ENCODE peak calls at places on chromosomes 6 and 20, in eight cellular contexts. One of them, this sample, is unnamed. For H3K4me1 and H3K9me3, the result is how much of the 10 kb centered on the place peaks cover.

GRCh38 chr6:134186355-134186754 is 131.6 kb downstream of the SGK1 start:
- DNase-seq in HCT116: no peak
- DNase-seq in left ventricle myocardium inferior: no peak
- DNase-seq in GM12878: no peak
- DNase-seq in heart right ventricle: no peak
- DNase-seq in neural progenitor cell: no peak
- DNase-seq in breast epithelium: no peak
- DNase-seq in PC-9: peak
- DNase-seq in this sample: no peak

GRCh38 chr6:39088331-39088730 is 26.7 kb downstream of the SAYSD1 start:
- DNase-seq in HCT116: no peak
- DNase-seq in left ventricle myocardium inferior: peak
- DNase-seq in GM12878: no peak
- DNase-seq in heart right ventricle: no peak
- DNase-seq in neural progenitor cell: peak
- DNase-seq in breast epithelium: no peak
- DNase-seq in PC-9: peak
- DNase-seq in this sample: peak

GRCh38 chr6:76701610-76702009 is 629.1 kb upstream of the IMPG1 start:
- DNase-seq in HCT116: no peak
- DNase-seq in left ventricle myocardium inferior: no peak
- DNase-seq in GM12878: no peak
- DNase-seq in heart right ventricle: no peak
- DNase-seq in neural progenitor cell: no peak
- DNase-seq in breast epithelium: no peak
- DNase-seq in PC-9: no peak
- DNase-seq in this sample: no peak

GRCh38 chr6:69631552-69632346 is 165.1 kb downstream of the LMBRD1 start:
- DNase-seq in HCT116: no peak
- DNase-seq in left ventricle myocardium inferior: no peak
- DNase-seq in GM12878: no peak
- DNase-seq in heart right ventricle: no peak
- DNase-seq in neural progenitor cell: peak
- DNase-seq in breast epithelium: no peak
- DNase-seq in PC-9: no peak
- DNase-seq in this sample: no peak

GRCh38 chr6:156943816-156944215 is 166.6 kb downstream of the ARID1B start:
- DNase-seq in HCT116: no peak
- DNase-seq in left ventricle myocardium inferior: no peak
- DNase-seq in GM12878: no peak
- DNase-seq in heart right ventricle: no peak
- DNase-seq in neural progenitor cell: no peak
- DNase-seq in breast epithelium: no peak
- DNase-seq in PC-9: no peak
- DNase-seq in this sample: no peak

GRCh38 chr20:51631011-51631950 is 88.8 kb upstream of the NFATC2 start:
- DNase-seq in HCT116: peak
- DNase-seq in left ventricle myocardium inferior: peak
- DNase-seq in GM12878: no peak
- DNase-seq in heart right ventricle: peak
- DNase-seq in neural progenitor cell: no peak
- DNase-seq in breast epithelium: no peak
- DNase-seq in PC-9: peak
- DNase-seq in this sample: no peak

GRCh38 chr6:130602151-130602770 is 224.9 kb upstream of the SMLR1 start:
- DNase-seq in HCT116: peak
- DNase-seq in left ventricle myocardium inferior: no peak
- DNase-seq in GM12878: no peak
- DNase-seq in heart right ventricle: no peak
- DNase-seq in neural progenitor cell: no peak
- DNase-seq in breast epithelium: no peak
- DNase-seq in PC-9: peak
- DNase-seq in this sample: no peak

GRCh38 chr20:34268851-34269668 is 27.8 kb downstream of the ASIP start:
- DNase-seq in HCT116: no peak
- DNase-seq in left ventricle myocardium inferior: peak
- DNase-seq in GM12878: no peak
- DNase-seq in heart right ventricle: peak
- DNase-seq in neural progenitor cell: peak
- DNase-seq in breast epithelium: no peak
- DNase-seq in PC-9: no peak
- DNase-seq in this sample: peak

GRCh38 chr20:10309326-10309725 is 90.7 kb downstream of the SNAP25 start:
- DNase-seq in HCT116: no peak
- DNase-seq in left ventricle myocardium inferior: no peak
- DNase-seq in GM12878: no peak
- DNase-seq in heart right ventricle: no peak
- DNase-seq in neural progenitor cell: no peak
- DNase-seq in breast epithelium: no peak
- DNase-seq in PC-9: peak
- DNase-seq in this sample: no peak

GRCh38 chr20:60137657-60138245 is 179.5 kb downstream of the CDH26 start:
- DNase-seq in HCT116: peak
- DNase-seq in left ventricle myocardium inferior: no peak
- DNase-seq in GM12878: no peak
- DNase-seq in heart right ventricle: no peak
- DNase-seq in neural progenitor cell: peak
- DNase-seq in breast epithelium: no peak
- DNase-seq in PC-9: no peak
- DNase-seq in this sample: peak

GRCh38 chr20:59421920-59422637 is 121.7 kb downstream of the EDN3 start:
- DNase-seq in HCT116: no peak
- DNase-seq in left ventricle myocardium inferior: no peak
- DNase-seq in GM12878: no peak
- DNase-seq in heart right ventricle: no peak
- DNase-seq in neural progenitor cell: no peak
- DNase-seq in breast epithelium: no peak
- DNase-seq in PC-9: no peak
- DNase-seq in this sample: no peak

GRCh38 chr20:43919686-43920403 is 5.2 kb downstream of the TOX2 start:
- DNase-seq in HCT116: no peak
- DNase-seq in left ventricle myocardium inferior: no peak
- DNase-seq in GM12878: no peak
- DNase-seq in heart right ventricle: no peak
- DNase-seq in neural progenitor cell: no peak
- DNase-seq in breast epithelium: no peak
- DNase-seq in PC-9: no peak
- DNase-seq in this sample: no peak
- TF ChIP-seq CTCF in HCT116: no peak
- TF ChIP-seq CTCF in left ventricle myocardium inferior: no peak
- TF ChIP-seq CTCF in GM12878: no peak
- TF ChIP-seq CTCF in heart right ventricle: no peak
- TF ChIP-seq CTCF in neural progenitor cell: no peak
- TF ChIP-seq CTCF in breast epithelium: no peak
- TF ChIP-seq CTCF in PC-9: no peak
- TF ChIP-seq CTCF in this sample: no peak

GRCh38 chr20:5221078-5221430 is 94.2 kb downstream of the CDS2 start:
- DNase-seq in HCT116: no peak
- DNase-seq in left ventricle myocardium inferior: no peak
- DNase-seq in GM12878: no peak
- DNase-seq in heart right ventricle: no peak
- DNase-seq in neural progenitor cell: no peak
- DNase-seq in breast epithelium: no peak
- DNase-seq in PC-9: no peak
- DNase-seq in this sample: no peak
- H3K4me1 ChIP-seq in HCT116: under half
- H3K4me1 ChIP-seq in left ventricle myocardium inferior: under half
- H3K4me1 ChIP-seq in GM12878: under half
- H3K4me1 ChIP-seq in heart right ventricle: under half
- H3K4me1 ChIP-seq in neural progenitor cell: under half
- H3K4me1 ChIP-seq in breast epithelium: under half
- H3K4me1 ChIP-seq in PC-9: under half
- H3K4me1 ChIP-seq in this sample: under half

GRCh38 chr6:159467473-159468041 is 225.5 kb downstream of the SOD2 start:
- DNase-seq in HCT116: no peak
- DNase-seq in left ventricle myocardium inferior: no peak
- DNase-seq in GM12878: peak
- DNase-seq in heart right ventricle: no peak
- DNase-seq in neural progenitor cell: no peak
- DNase-seq in breast epithelium: no peak
- DNase-seq in PC-9: no peak
- DNase-seq in this sample: no peak

GRCh38 chr6:159473435-159473834 is 219.6 kb downstream of the SOD2 start:
- DNase-seq in HCT116: no peak
- DNase-seq in left ventricle myocardium inferior: no peak
- DNase-seq in GM12878: no peak
- DNase-seq in heart right ventricle: no peak
- DNase-seq in neural progenitor cell: no peak
- DNase-seq in breast epithelium: no peak
- DNase-seq in PC-9: no peak
- DNase-seq in this sample: no peak

GRCh38 chr6:159469449-159469848 is 223.6 kb downstream of the SOD2 start:
- DNase-seq in HCT116: no peak
- DNase-seq in left ventricle myocardium inferior: no peak
- DNase-seq in GM12878: no peak
- DNase-seq in heart right ventricle: no peak
- DNase-seq in neural progenitor cell: no peak
- DNase-seq in breast epithelium: no peak
- DNase-seq in PC-9: no peak
- DNase-seq in this sample: no peak

GRCh38 chr6:159473844-159474243 is 219.2 kb downstream of the SOD2 start:
- DNase-seq in HCT116: no peak
- DNase-seq in left ventricle myocardium inferior: peak
- DNase-seq in GM12878: no peak
- DNase-seq in heart right ventricle: no peak
- DNase-seq in neural progenitor cell: no peak
- DNase-seq in breast epithelium: no peak
- DNase-seq in PC-9: no peak
- DNase-seq in this sample: no peak

DNA sequence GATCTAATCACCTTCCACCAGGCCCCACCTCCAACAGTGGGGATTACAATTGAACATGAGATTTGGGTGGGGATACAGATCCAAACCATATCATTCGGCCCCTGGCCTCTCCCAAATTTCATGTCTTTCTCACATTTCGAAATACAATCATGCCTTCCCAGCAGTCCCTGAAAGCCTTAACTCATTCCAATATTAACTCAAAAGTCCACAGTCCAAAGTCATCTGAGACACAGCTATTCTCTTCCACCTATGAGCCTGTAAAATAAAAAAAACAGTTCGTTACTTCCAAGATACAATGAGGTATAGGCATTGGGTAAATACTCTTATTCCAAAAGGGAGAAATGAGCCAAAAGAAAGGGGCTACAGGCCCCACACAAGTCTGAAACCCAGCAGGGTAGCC is 222.6 kb downstream of the SOD2 start:
- DNase-seq in HCT116: no peak
- DNase-seq in left ventricle myocardium inferior: no peak
- DNase-seq in GM12878: no peak
- DNase-seq in heart right ventricle: no peak
- DNase-seq in neural progenitor cell: no peak
- DNase-seq in breast epithelium: no peak
- DNase-seq in PC-9: no peak
- DNase-seq in this sample: no peak
- H3K9me3 ChIP-seq in HCT116: under half
- H3K9me3 ChIP-seq in left ventricle myocardium inferior: under half
- H3K9me3 ChIP-seq in GM12878: under half
- H3K9me3 ChIP-seq in heart right ventricle: under half
- H3K9me3 ChIP-seq in neural progenitor cell: under half
- H3K9me3 ChIP-seq in breast epithelium: under half
- H3K9me3 ChIP-seq in PC-9: under half
- H3K9me3 ChIP-seq in this sample: under half

GRCh38 chr6:165850434-165851019 is 187.5 kb upstream of the PDE10A start:
- DNase-seq in HCT116: peak
- DNase-seq in left ventricle myocardium inferior: peak
- DNase-seq in GM12878: no peak
- DNase-seq in heart right ventricle: peak
- DNase-seq in neural progenitor cell: peak
- DNase-seq in breast epithelium: peak
- DNase-seq in PC-9: no peak
- DNase-seq in this sample: peak

GRCh38 chr6:165847407-165848098 is 184.5 kb upstream of the PDE10A start:
- DNase-seq in HCT116: no peak
- DNase-seq in left ventricle myocardium inferior: no peak
- DNase-seq in GM12878: no peak
- DNase-seq in heart right ventricle: no peak
- DNase-seq in neural progenitor cell: no peak
- DNase-seq in breast epithelium: no peak
- DNase-seq in PC-9: no peak
- DNase-seq in this sample: no peak

GRCh38 chr6:165849539-165850430 is 186.7 kb upstream of the PDE10A start:
- DNase-seq in HCT116: no peak
- DNase-seq in left ventricle myocardium inferior: no peak
- DNase-seq in GM12878: no peak
- DNase-seq in heart right ventricle: no peak
- DNase-seq in neural progenitor cell: peak
- DNase-seq in breast epithelium: no peak
- DNase-seq in PC-9: no peak
- DNase-seq in this sample: no peak

GRCh38 chr6:165846123-165846966 is 183.3 kb upstream of the PDE10A start:
- DNase-seq in HCT116: no peak
- DNase-seq in left ventricle myocardium inferior: no peak
- DNase-seq in GM12878: no peak
- DNase-seq in heart right ventricle: no peak
- DNase-seq in neural progenitor cell: no peak
- DNase-seq in breast epithelium: no peak
- DNase-seq in PC-9: no peak
- DNase-seq in this sample: peak

DNA sequence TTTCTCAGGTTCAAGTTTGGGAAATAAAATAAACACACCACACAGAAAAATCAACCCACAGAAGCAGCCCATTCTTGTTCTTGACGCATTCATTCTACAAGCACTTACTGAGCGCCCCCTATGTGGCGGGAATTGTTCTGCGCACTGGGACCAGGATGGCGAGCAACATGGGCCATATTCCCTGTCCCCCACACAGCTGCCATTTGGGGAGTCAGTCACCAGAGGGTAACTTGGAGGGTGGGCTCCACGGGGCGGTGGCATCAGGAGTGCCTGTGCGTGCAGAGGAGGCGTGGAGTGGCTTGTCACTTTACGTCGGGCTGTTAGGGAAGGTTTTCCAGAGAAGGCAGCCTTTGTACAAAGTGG is 185.0 kb upstream of the PDE10A start:
- DNase-seq in HCT116: no peak
- DNase-seq in left ventricle myocardium inferior: no peak
- DNase-seq in GM12878: no peak
- DNase-seq in heart right ventricle: no peak
- DNase-seq in neural progenitor cell: no peak
- DNase-seq in breast epithelium: no peak
- DNase-seq in PC-9: no peak
- DNase-seq in this sample: no peak
- TF ChIP-seq CTCF in HCT116: peak
- TF ChIP-seq CTCF in left ventricle myocardium inferior: no peak
- TF ChIP-seq CTCF in GM12878: no peak
- TF ChIP-seq CTCF in heart right ventricle: no peak
- TF ChIP-seq CTCF in neural progenitor cell: peak
- TF ChIP-seq CTCF in breast epithelium: no peak
- TF ChIP-seq CTCF in PC-9: no peak
- TF ChIP-seq CTCF in this sample: no peak